ENCODE peak calls at places on chromosomes 5 and 9, in eight cellular contexts. N is left lung, X is brain microvascular endothelial cell, S is spleen, R is kidney, M is right atrium auricular region, B is endothelial cell, O is A549. J is an unnamed sample.

GRCh38 chr5:152185547-152186234 is 219.4 kb downstream of the NMUR2 start:
- DNase-seq in N (no peak), X (no peak), S (no peak), R (no peak), M (no peak), B (no peak), O (no peak), J (no peak)

GRCh38 chr9:8560560-8561525 is 761.3 kb upstream of the DMAC1 start:
- DNase-seq in N (no peak), X (no peak), S (no peak), R (no peak), M (no peak), B (no peak), O (peak; percentile 4), J (no peak)

GRCh38 chr5:120122711-120123110 is 341.4 kb upstream of the PRR16 start:
- DNase-seq in N (no peak), X (no peak), S (no peak), R (no peak), M (no peak), B (no peak), O (no peak), J (no peak)

GRCh38 chr5:97297063-97297715 is 114.1 kb upstream of the RIOK2 start:
- DNase-seq in N (no peak), X (peak; percentile 52), S (no peak), R (no peak), M (no peak), B (peak; percentile 39), O (peak; percentile 31), J (no peak)

GRCh38 chr9:16138961-16139441 is 586.2 kb downstream of the CCDC171 start:
- DNase-seq in N (no peak), X (peak; percentile 93), S (no peak), R (peak; percentile 69), M (peak; percentile 74), B (no peak), O (peak; percentile 39), J (no peak)

GRCh38 chr5:96209829-96210228 is 223.2 kb downstream of the PCSK1 start:
- DNase-seq in N (no peak), X (peak; percentile 87), S (no peak), R (no peak), M (no peak), B (no peak), O (peak; percentile 40), J (no peak)

GRCh38 chr9:126109575-126109974 is 217.1 kb upstream of the MVB12B start:
- DNase-seq in N (no peak), X (no peak), S (peak; percentile 13), R (peak; percentile 19), M (no peak), B (no peak), O (no peak), J (no peak)

GRCh38 chr9:126468141-126468825 is 141.7 kb downstream of the MVB12B start:
- DNase-seq in N (no peak), X (no peak), S (peak; percentile 79), R (no peak), M (no peak), B (no peak), O (no peak), J (peak; percentile 94)

GRCh38 chr5:149938272-149938671 is 6.3 kb downstream of the PDE6A start:
- DNase-seq in N (peak; percentile 57), X (peak; percentile 88), S (no peak), R (peak; percentile 87), M (no peak), B (no peak), O (peak; percentile 91), J (no peak)

GRCh38 chr9:128104171-128104618 is 23.3 kb downstream of the PTGES2 start:
- DNase-seq in N (no peak), X (no peak), S (peak; percentile 63), R (peak; percentile 48), M (no peak), B (no peak), O (no peak), J (no peak)

GRCh38 chr9:96014078-96014477 is 138.6 kb downstream of the ERCC6L2 start:
- DNase-seq in N (no peak), X (no peak), S (peak; percentile 82), R (no peak), M (no peak), B (no peak), O (no peak), J (no peak)

GRCh38 chr9:752201-752600 is 89.3 kb upstream of the DMRT1 start:
- DNase-seq in N (no peak), X (peak; percentile 89), S (no peak), R (no peak), M (peak; percentile 56), B (no peak), O (no peak), J (no peak)

GRCh38 chr5:6822556-6823343 is 109.5 kb downstream of the TENT4A start:
- DNase-seq in N (no peak), X (no peak), S (no peak), R (no peak), M (no peak), B (no peak), O (no peak), J (no peak)

GRCh38 chr9:92295827-92296258 is 2.3 kb upstream of the IARS1 start:
- DNase-seq in N (no peak), X (no peak), S (no peak), R (no peak), M (no peak), B (peak; percentile 17), O (no peak), J (no peak)

GRCh38 chr5:147177125-147177840 is 57.5 kb upstream of the STK32A start:
- DNase-seq in N (no peak), X (peak; percentile 53), S (no peak), R (no peak), M (no peak), B (no peak), O (no peak), J (no peak)

DNA sequence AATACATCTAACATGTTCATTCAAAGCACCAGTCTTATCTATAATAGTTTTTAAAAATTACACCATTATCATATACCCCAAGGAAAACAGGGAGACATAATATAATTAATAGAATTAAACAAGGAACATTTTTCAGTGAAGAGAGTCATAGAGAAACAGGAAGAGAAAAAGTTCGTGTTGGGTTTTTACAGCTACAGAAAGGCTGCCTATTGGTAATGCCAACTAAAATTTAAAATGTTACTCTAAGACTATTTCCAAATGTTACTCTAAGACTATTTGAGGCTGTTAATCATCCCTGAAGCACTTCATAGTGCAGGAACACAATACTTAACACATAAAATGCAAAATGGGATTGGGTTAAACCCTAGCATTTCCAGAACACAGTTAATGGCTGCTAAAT is 54.6 kb downstream of the OXCT1 start:
- DNase-seq in N (no peak), X (no peak), S (no peak), R (no peak), M (no peak), B (no peak), O (no peak), J (no peak)
- TF ChIP-seq CTCF in N (no peak), X (no peak), S (no peak), R (no peak), M (no peak), B (no peak), O (no peak), J (no peak)

GRCh38 chr5:11494340-11494739 is 409.9 kb downstream of the CTNND2 start:
- DNase-seq in N (no peak), X (no peak), S (no peak), R (no peak), M (no peak), B (no peak), O (no peak), J (no peak)
- TF ChIP-seq CTCF in N (no peak), X (peak; percentile 47), S (peak; percentile 18), R (peak; percentile 27), M (no peak), B (peak; percentile 58), O (peak; percentile 45), J (no peak)

GRCh38 chr5:13480834-13481233 is 463.7 kb downstream of the DNAH5 start:
- DNase-seq in N (no peak), X (no peak), S (no peak), R (no peak), M (no peak), B (no peak), O (no peak), J (no peak)

GRCh38 chr5:13477118-13477737 is 467.3 kb downstream of the DNAH5 start:
- DNase-seq in N (no peak), X (peak; percentile 86), S (no peak), R (no peak), M (no peak), B (no peak), O (no peak), J (no peak)

DNA sequence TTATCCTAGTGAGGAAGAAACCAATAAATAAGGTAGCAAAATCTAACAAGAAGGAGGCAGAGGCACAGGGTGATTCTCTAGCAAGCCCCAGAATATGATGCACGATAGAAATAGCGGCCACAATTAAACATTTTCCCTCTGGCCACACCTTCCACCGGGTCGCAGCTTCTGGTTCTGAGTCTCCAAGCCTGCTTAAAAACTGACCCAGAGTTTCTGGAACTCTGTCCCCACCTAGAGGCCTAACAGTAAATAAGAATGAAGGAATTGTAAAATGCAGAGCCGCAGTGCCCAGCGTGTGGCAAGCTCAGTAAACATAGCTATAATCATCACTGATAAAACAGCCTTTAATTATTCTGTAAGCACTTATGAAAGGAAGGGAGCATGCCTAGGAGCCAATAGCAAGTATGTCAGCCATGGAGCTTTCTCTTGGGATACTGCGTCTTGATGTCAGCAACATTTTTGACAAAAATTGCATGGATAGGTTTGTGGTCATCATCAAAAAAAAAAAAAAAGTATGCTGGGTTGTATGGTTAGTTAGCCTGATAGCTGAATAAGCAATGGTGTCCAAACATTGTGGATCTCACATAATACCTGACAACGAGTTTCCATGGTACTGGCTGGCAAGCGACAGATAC is 465.5 kb downstream of the DNAH5 start:
- DNase-seq in N (no peak), X (peak; percentile 22), S (no peak), R (no peak), M (no peak), B (peak; percentile 47), O (peak; percentile 50), J (no peak)
- TF ChIP-seq CTCF in N (no peak), X (peak; percentile 69), S (peak; percentile 17), R (peak; percentile 55), M (no peak), B (peak; percentile 65), O (peak; percentile 58), J (no peak)

DNA sequence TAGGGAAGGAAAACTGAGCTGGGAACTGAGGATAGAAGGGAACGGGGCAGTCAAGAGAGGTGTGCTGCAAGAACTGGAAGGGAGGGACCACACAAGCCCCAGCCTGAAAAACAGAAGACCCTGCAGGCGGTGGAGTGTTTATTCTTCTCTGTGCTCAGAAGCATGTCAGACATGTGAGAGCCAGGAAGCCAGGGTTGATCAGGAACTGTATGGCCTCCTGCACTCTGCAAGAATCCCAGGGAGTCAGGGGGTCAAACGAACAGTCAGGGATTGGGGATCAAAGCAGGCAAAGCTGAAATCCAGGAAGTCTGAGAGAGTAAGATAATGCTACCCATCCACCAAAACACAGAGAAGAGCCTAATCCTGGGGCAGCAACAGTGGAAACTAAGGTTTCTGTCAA is 115.5 kb upstream of the SLC44A1 start:
- DNase-seq in N (no peak), X (no peak), S (no peak), R (no peak), M (no peak), B (peak; percentile 57), O (no peak), J (no peak)
- TF ChIP-seq CTCF in N (no peak), X (no peak), S (no peak), R (no peak), M (no peak), B (no peak), O (no peak), J (no peak)